ENCODE peak calls at places on chromosome 21, in five cellular contexts. One of them, this sample, is unnamed.

GRCh38 chr21:15706686-15707085 is 23.1 kb upstream of the USP25 start:
- DNase-seq in psoas muscle: no peak
- DNase-seq in HTR-8/SVneo: peak
- DNase-seq in stromal cell of bone marrow: peak
- DNase-seq in SJSA1: peak
- DNase-seq in this sample: peak

GRCh38 chr21:42844411-42845113 is 34.8 kb downstream of the WDR4 start:
- DNase-seq in psoas muscle: peak
- DNase-seq in HTR-8/SVneo: no peak
- DNase-seq in stromal cell of bone marrow: no peak
- DNase-seq in SJSA1: no peak
- DNase-seq in this sample: no peak

GRCh38 chr21:35332841-35333426 is 283.8 kb upstream of the RUNX1 start:
- DNase-seq in psoas muscle: no peak
- DNase-seq in HTR-8/SVneo: no peak
- DNase-seq in stromal cell of bone marrow: no peak
- DNase-seq in SJSA1: no peak
- DNase-seq in this sample: no peak

GRCh38 chr21:19899645-19900044 is 1098.6 kb upstream of the NCAM2 start:
- DNase-seq in psoas muscle: no peak
- DNase-seq in HTR-8/SVneo: no peak
- DNase-seq in stromal cell of bone marrow: no peak
- DNase-seq in SJSA1: no peak
- DNase-seq in this sample: no peak

GRCh38 chr21:42565886-42566523 is 52.4 kb downstream of the SLC37A1 start:
- DNase-seq in psoas muscle: no peak
- DNase-seq in HTR-8/SVneo: no peak
- DNase-seq in stromal cell of bone marrow: no peak
- DNase-seq in SJSA1: peak
- DNase-seq in this sample: no peak

GRCh38 chr21:35926003-35926541 is 134.3 kb downstream of the SETD4 start:
- DNase-seq in psoas muscle: no peak
- DNase-seq in HTR-8/SVneo: no peak
- DNase-seq in stromal cell of bone marrow: no peak
- DNase-seq in SJSA1: no peak
- DNase-seq in this sample: no peak

GRCh38 chr21:17270234-17270633 is 242.6 kb upstream of the CXADR start:
- DNase-seq in psoas muscle: no peak
- DNase-seq in HTR-8/SVneo: peak
- DNase-seq in stromal cell of bone marrow: peak
- DNase-seq in SJSA1: no peak
- DNase-seq in this sample: peak

GRCh38 chr21:38777015-38777414 is 28.7 kb upstream of the ETS2 start:
- DNase-seq in psoas muscle: no peak
- DNase-seq in HTR-8/SVneo: no peak
- DNase-seq in stromal cell of bone marrow: no peak
- DNase-seq in SJSA1: no peak
- DNase-seq in this sample: no peak

GRCh38 chr21:24903954-24904635 is 703.2 kb downstream of the MRPL39 start:
- DNase-seq in psoas muscle: no peak
- DNase-seq in HTR-8/SVneo: no peak
- DNase-seq in stromal cell of bone marrow: no peak
- DNase-seq in SJSA1: no peak
- DNase-seq in this sample: no peak

GRCh38 chr21:28746166-28746565 is 246.5 kb downstream of the LTN1 start:
- DNase-seq in psoas muscle: no peak
- DNase-seq in HTR-8/SVneo: no peak
- DNase-seq in stromal cell of bone marrow: no peak
- DNase-seq in SJSA1: no peak
- DNase-seq in this sample: no peak

GRCh38 chr21:35932232-35932911 is 128.0 kb downstream of the SETD4 start:
- DNase-seq in psoas muscle: peak
- DNase-seq in HTR-8/SVneo: peak
- DNase-seq in stromal cell of bone marrow: peak
- DNase-seq in SJSA1: peak
- DNase-seq in this sample: peak

GRCh38 chr21:35475768-35476167 is 426.7 kb upstream of the RUNX1 start:
- DNase-seq in psoas muscle: no peak
- DNase-seq in HTR-8/SVneo: peak
- DNase-seq in stromal cell of bone marrow: peak
- DNase-seq in SJSA1: no peak
- DNase-seq in this sample: peak

GRCh38 chr21:43015906-43016540 is 41.7 kb downstream of the PKNOX1 start:
- DNase-seq in psoas muscle: no peak
- DNase-seq in HTR-8/SVneo: no peak
- DNase-seq in stromal cell of bone marrow: no peak
- DNase-seq in SJSA1: no peak
- DNase-seq in this sample: no peak

GRCh38 chr21:45901061-45901690 is 80.4 kb upstream of the COL6A1 start:
- DNase-seq in psoas muscle: no peak
- DNase-seq in HTR-8/SVneo: no peak
- DNase-seq in stromal cell of bone marrow: no peak
- DNase-seq in SJSA1: no peak
- DNase-seq in this sample: no peak